ENCODE peak calls at places on chromosomes 4 and X, in seven cellular contexts. One of them, this sample, is unnamed.

GRCh38 chr4:2060578-2061207 is 1.6 kb downstream of the NAT8L start:
- DNase-seq in GM23338: peak; percentile 84
- DNase-seq in OCI-LY7: no peak
- DNase-seq in neural progenitor cell: peak; percentile 65
- DNase-seq in PC-3: no peak
- DNase-seq in hepatocyte: peak; percentile 54
- DNase-seq in GM23248: peak; percentile 20
- DNase-seq in this sample: no peak

GRCh38 chr4:138158746-138159297 is 83.3 kb downstream of the SLC7A11 start:
- DNase-seq in PC-3: peak; percentile 58
- DNase-seq in neural progenitor cell: no peak
- DNase-seq in hepatocyte: no peak
- DNase-seq in OCI-LY7: no peak
- DNase-seq in GM23338: no peak
- DNase-seq in GM23248: peak; percentile 85
- DNase-seq in this sample: no peak

GRCh38 chr4:36173923-36174322 is 70.4 kb downstream of the ARAP2 start:
- DNase-seq in OCI-LY7: no peak
- DNase-seq in GM23248: no peak
- DNase-seq in PC-3: no peak
- DNase-seq in hepatocyte: no peak
- DNase-seq in GM23338: no peak
- DNase-seq in neural progenitor cell: no peak
- DNase-seq in this sample: no peak

GRCh38 chrX:129953334-129953648 is 29.1 kb upstream of the BCORL1 start:
- DNase-seq in neural progenitor cell: no peak
- DNase-seq in PC-3: no peak
- DNase-seq in GM23338: peak; percentile 24
- DNase-seq in GM23248: no peak
- DNase-seq in hepatocyte: no peak
- DNase-seq in OCI-LY7: no peak
- DNase-seq in this sample: no peak

GRCh38 chrX:40950546-40950945 is 134.7 kb upstream of the USP9X start:
- DNase-seq in OCI-LY7: no peak
- DNase-seq in GM23338: peak; percentile 79
- DNase-seq in neural progenitor cell: no peak
- DNase-seq in GM23248: no peak
- DNase-seq in PC-3: no peak
- DNase-seq in hepatocyte: no peak
- DNase-seq in this sample: no peak

GRCh38 chr4:866761-867390 is 40.9 kb upstream of the CPLX1 start:
- DNase-seq in PC-3: peak; percentile 5
- DNase-seq in neural progenitor cell: no peak
- DNase-seq in hepatocyte: no peak
- DNase-seq in OCI-LY7: no peak
- DNase-seq in GM23248: no peak
- DNase-seq in GM23338: no peak
- DNase-seq in this sample: no peak

GRCh38 chr4:61320154-61320553 is 120.0 kb downstream of the ADGRL3 start:
- DNase-seq in PC-3: peak; percentile 29
- DNase-seq in OCI-LY7: no peak
- DNase-seq in GM23338: no peak
- DNase-seq in hepatocyte: no peak
- DNase-seq in GM23248: no peak
- DNase-seq in neural progenitor cell: no peak
- DNase-seq in this sample: no peak

GRCh38 chrX:41922694-41923171 is 621 bp downstream of the CASK start:
- DNase-seq in OCI-LY7: peak; percentile 47
- DNase-seq in neural progenitor cell: peak; percentile 61
- DNase-seq in hepatocyte: peak; percentile 57
- DNase-seq in GM23248: peak; percentile 48
- DNase-seq in PC-3: peak; percentile 3
- DNase-seq in GM23338: peak; percentile 11
- DNase-seq in this sample: peak; percentile 17

GRCh38 chrX:16100673-16101072 is 22.7 kb upstream of the GRPR start:
- DNase-seq in hepatocyte: no peak
- DNase-seq in GM23248: no peak
- DNase-seq in OCI-LY7: no peak
- DNase-seq in PC-3: no peak
- DNase-seq in neural progenitor cell: peak; percentile 35
- DNase-seq in GM23338: no peak
- DNase-seq in this sample: no peak

GRCh38 chr4:164935363-164935762 is 42.1 kb downstream of the TRIM61 start:
- DNase-seq in neural progenitor cell: peak; percentile 44
- DNase-seq in GM23338: peak; percentile 77
- DNase-seq in GM23248: no peak
- DNase-seq in PC-3: peak; percentile 25
- DNase-seq in OCI-LY7: peak; percentile 36
- DNase-seq in hepatocyte: no peak
- DNase-seq in this sample: peak; percentile 26

GRCh38 chrX:26352891-26353430 is 137.0 kb downstream of the MAGEB5 start:
- DNase-seq in GM23338: no peak
- DNase-seq in neural progenitor cell: no peak
- DNase-seq in hepatocyte: no peak
- DNase-seq in PC-3: no peak
- DNase-seq in OCI-LY7: peak; percentile 34
- DNase-seq in GM23248: no peak
- DNase-seq in this sample: peak; percentile 7

GRCh38 chrX:69107231-69107739 is 58.0 kb downstream of the PJA1 start:
- DNase-seq in GM23248: no peak
- DNase-seq in hepatocyte: peak; percentile 86
- DNase-seq in OCI-LY7: no peak
- DNase-seq in GM23338: peak; percentile 70
- DNase-seq in PC-3: peak; percentile 27
- DNase-seq in neural progenitor cell: peak; percentile 56
- DNase-seq in this sample: no peak

GRCh38 chr4:28435346-28435745 is 1574.7 kb downstream of the STIM2 start:
- DNase-seq in neural progenitor cell: no peak
- DNase-seq in GM23248: no peak
- DNase-seq in PC-3: peak; percentile 24
- DNase-seq in hepatocyte: peak; percentile 14
- DNase-seq in OCI-LY7: no peak
- DNase-seq in GM23338: peak; percentile 12
- DNase-seq in this sample: no peak

GRCh38 chrX:47321978-47322377 is 48.4 kb upstream of the ZNF157 start:
- DNase-seq in GM23248: no peak
- DNase-seq in PC-3: no peak
- DNase-seq in hepatocyte: no peak
- DNase-seq in neural progenitor cell: peak; percentile 72
- DNase-seq in OCI-LY7: no peak
- DNase-seq in GM23338: peak; percentile 60
- DNase-seq in this sample: no peak

GRCh38 chr4:154807042-154807630 is 26.1 kb downstream of the RBM46 start:
- DNase-seq in OCI-LY7: peak; percentile 49
- DNase-seq in neural progenitor cell: peak; percentile 4
- DNase-seq in PC-3: peak; percentile 71
- DNase-seq in GM23248: peak; percentile 60
- DNase-seq in GM23338: peak; percentile 24
- DNase-seq in hepatocyte: peak; percentile 56
- DNase-seq in this sample: peak; percentile 65

GRCh38 chr4:77586953-77587383 is 18.7 kb upstream of the CXCL13 start:
- DNase-seq in PC-3: peak; percentile 87
- DNase-seq in hepatocyte: no peak
- DNase-seq in GM23338: no peak
- DNase-seq in neural progenitor cell: no peak
- DNase-seq in OCI-LY7: no peak
- DNase-seq in GM23248: peak; percentile 60
- DNase-seq in this sample: peak; percentile 87

GRCh38 chr4:27360651-27361347 is 500.2 kb downstream of the STIM2 start:
- DNase-seq in hepatocyte: peak; percentile 64
- DNase-seq in GM23338: peak; percentile 29
- DNase-seq in PC-3: peak; percentile 69
- DNase-seq in OCI-LY7: no peak
- DNase-seq in neural progenitor cell: peak; percentile 78
- DNase-seq in GM23248: peak; percentile 81
- DNase-seq in this sample: no peak

GRCh38 chr4:2244947-2245786 is 3.2 kb upstream of the HAUS3 start:
- DNase-seq in OCI-LY7: no peak
- DNase-seq in PC-3: no peak
- DNase-seq in neural progenitor cell: no peak
- DNase-seq in GM23248: no peak
- DNase-seq in GM23338: peak; percentile 45
- DNase-seq in hepatocyte: no peak
- DNase-seq in this sample: no peak

GRCh38 chrX:110050885-110051284 is 48.0 kb downstream of the TMEM164 start:
- DNase-seq in OCI-LY7: no peak
- DNase-seq in hepatocyte: no peak
- DNase-seq in PC-3: no peak
- DNase-seq in neural progenitor cell: no peak
- DNase-seq in GM23248: no peak
- DNase-seq in GM23338: no peak
- DNase-seq in this sample: no peak

GRCh38 chr4:179007758-179008157 is 1565.5 kb upstream of the AGA start:
- DNase-seq in neural progenitor cell: peak; percentile 57
- DNase-seq in OCI-LY7: no peak
- DNase-seq in GM23338: peak; percentile 55
- DNase-seq in hepatocyte: no peak
- DNase-seq in PC-3: no peak
- DNase-seq in GM23248: no peak
- DNase-seq in this sample: peak; percentile 2

GRCh38 chrX:12955882-12956703 is 18.8 kb upstream of the TMSB4X start:
- DNase-seq in hepatocyte: peak; percentile 60
- DNase-seq in GM23338: no peak
- DNase-seq in neural progenitor cell: no peak
- DNase-seq in PC-3: peak; percentile 62
- DNase-seq in GM23248: peak; percentile 72
- DNase-seq in OCI-LY7: peak; percentile 88
- DNase-seq in this sample: peak; percentile 66

GRCh38 chr4:125547842-125548241 is 233.1 kb downstream of the FAT4 start:
- DNase-seq in PC-3: no peak
- DNase-seq in neural progenitor cell: no peak
- DNase-seq in OCI-LY7: no peak
- DNase-seq in GM23338: no peak
- DNase-seq in hepatocyte: peak; percentile 11
- DNase-seq in GM23248: peak; percentile 1
- DNase-seq in this sample: no peak

GRCh38 chr4:138696771-138697170 is 318.8 kb upstream of the NOCT start:
- DNase-seq in OCI-LY7: no peak
- DNase-seq in hepatocyte: no peak
- DNase-seq in GM23248: peak; percentile 19
- DNase-seq in neural progenitor cell: no peak
- DNase-seq in PC-3: no peak
- DNase-seq in GM23338: no peak
- DNase-seq in this sample: no peak

GRCh38 chr4:58602701-58603359 is 1492.6 kb upstream of the IGFBP7 start:
- DNase-seq in PC-3: no peak
- DNase-seq in OCI-LY7: no peak
- DNase-seq in GM23248: no peak
- DNase-seq in GM23338: peak; percentile 32
- DNase-seq in hepatocyte: no peak
- DNase-seq in neural progenitor cell: no peak
- DNase-seq in this sample: no peak

GRCh38 chr4:161714022-161714751 is 449.6 kb downstream of the FSTL5 start:
- DNase-seq in PC-3: peak; percentile 77
- DNase-seq in GM23248: peak; percentile 24
- DNase-seq in GM23338: no peak
- DNase-seq in OCI-LY7: no peak
- DNase-seq in neural progenitor cell: no peak
- DNase-seq in hepatocyte: no peak
- DNase-seq in this sample: no peak

GRCh38 chr4:7029921-7030320 is 13.3 kb upstream of the TADA2B start:
- DNase-seq in PC-3: no peak
- DNase-seq in GM23338: no peak
- DNase-seq in GM23248: no peak
- DNase-seq in neural progenitor cell: no peak
- DNase-seq in hepatocyte: no peak
- DNase-seq in OCI-LY7: no peak
- DNase-seq in this sample: no peak

GRCh38 chr4:7027284-7027683 is 15.9 kb upstream of the TADA2B start:
- DNase-seq in neural progenitor cell: no peak
- DNase-seq in OCI-LY7: no peak
- DNase-seq in GM23338: no peak
- DNase-seq in hepatocyte: no peak
- DNase-seq in PC-3: no peak
- DNase-seq in GM23248: no peak
- DNase-seq in this sample: no peak

GRCh38 chr4:7026107-7026506 is 17.1 kb upstream of the TADA2B start:
- DNase-seq in PC-3: no peak
- DNase-seq in hepatocyte: no peak
- DNase-seq in GM23338: no peak
- DNase-seq in OCI-LY7: no peak
- DNase-seq in GM23248: no peak
- DNase-seq in neural progenitor cell: no peak
- DNase-seq in this sample: no peak

GRCh38 chr4:7029212-7029611 is 14.0 kb upstream of the TADA2B start:
- DNase-seq in neural progenitor cell: no peak
- DNase-seq in GM23338: no peak
- DNase-seq in OCI-LY7: no peak
- DNase-seq in hepatocyte: no peak
- DNase-seq in GM23248: no peak
- DNase-seq in PC-3: no peak
- DNase-seq in this sample: no peak

DNA sequence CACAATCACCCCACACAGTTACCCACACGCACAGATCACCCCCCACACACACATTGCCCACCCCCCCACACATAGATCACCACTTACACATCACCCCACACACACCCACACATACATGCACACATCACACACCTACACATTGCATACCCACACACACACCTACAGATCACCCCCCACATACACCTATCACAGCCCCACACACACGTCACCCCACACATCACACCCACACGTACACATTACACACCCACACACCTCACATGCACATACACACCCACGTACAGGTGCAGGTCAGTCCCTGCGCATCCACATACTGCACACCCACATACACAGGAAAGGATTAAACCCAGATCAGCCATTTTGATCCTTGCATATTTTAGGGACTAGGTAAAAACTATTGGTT is 15.3 kb upstream of the TADA2B start:
- DNase-seq in GM23338: no peak
- DNase-seq in hepatocyte: no peak
- DNase-seq in PC-3: no peak
- DNase-seq in OCI-LY7: no peak
- DNase-seq in neural progenitor cell: no peak
- DNase-seq in GM23248: no peak
- DNase-seq in this sample: no peak
- TF ChIP-seq EZH2phosphoT487 in GM23338: no peak
- TF ChIP-seq EZH2phosphoT487 in hepatocyte: no peak
- TF ChIP-seq EZH2phosphoT487 in PC-3: no peak
- TF ChIP-seq EZH2phosphoT487 in OCI-LY7: no peak
- TF ChIP-seq EZH2phosphoT487 in neural progenitor cell: no peak
- TF ChIP-seq EZH2phosphoT487 in GM23248: no peak
- TF ChIP-seq EZH2phosphoT487 in this sample: no peak

GRCh38 chr4:88333741-88334405 is 44.8 kb upstream of the HERC6 start:
- DNase-seq in GM23248: peak; percentile 71
- DNase-seq in neural progenitor cell: no peak
- DNase-seq in PC-3: no peak
- DNase-seq in hepatocyte: no peak
- DNase-seq in OCI-LY7: no peak
- DNase-seq in GM23338: no peak
- DNase-seq in this sample: no peak
- TF ChIP-seq EZH2phosphoT487 in GM23248: no peak
- TF ChIP-seq EZH2phosphoT487 in neural progenitor cell: no peak
- TF ChIP-seq EZH2phosphoT487 in PC-3: no peak
- TF ChIP-seq EZH2phosphoT487 in hepatocyte: no peak
- TF ChIP-seq EZH2phosphoT487 in OCI-LY7: no peak
- TF ChIP-seq EZH2phosphoT487 in GM23338: no peak
- TF ChIP-seq EZH2phosphoT487 in this sample: no peak

GRCh38 chr4:174154455-174154854 is 129.0 kb downstream of the FBXO8 start:
- DNase-seq in hepatocyte: peak; percentile 42
- DNase-seq in GM23248: peak; percentile 89
- DNase-seq in GM23338: no peak
- DNase-seq in neural progenitor cell: no peak
- DNase-seq in OCI-LY7: no peak
- DNase-seq in PC-3: peak; percentile 49
- DNase-seq in this sample: no peak
- TF ChIP-seq EZH2phosphoT487 in hepatocyte: no peak
- TF ChIP-seq EZH2phosphoT487 in GM23248: no peak
- TF ChIP-seq EZH2phosphoT487 in GM23338: no peak
- TF ChIP-seq EZH2phosphoT487 in neural progenitor cell: no peak
- TF ChIP-seq EZH2phosphoT487 in OCI-LY7: no peak
- TF ChIP-seq EZH2phosphoT487 in PC-3: no peak
- TF ChIP-seq EZH2phosphoT487 in this sample: no peak

GRCh38 chr4:69787879-69788278 is 27.5 kb upstream of the SULT1B1 start:
- DNase-seq in PC-3: peak; percentile 89
- DNase-seq in GM23338: no peak
- DNase-seq in neural progenitor cell: no peak
- DNase-seq in hepatocyte: no peak
- DNase-seq in GM23248: no peak
- DNase-seq in OCI-LY7: no peak
- DNase-seq in this sample: no peak
- TF ChIP-seq EZH2phosphoT487 in PC-3: no peak
- TF ChIP-seq EZH2phosphoT487 in GM23338: no peak
- TF ChIP-seq EZH2phosphoT487 in neural progenitor cell: no peak
- TF ChIP-seq EZH2phosphoT487 in hepatocyte: no peak
- TF ChIP-seq EZH2phosphoT487 in GM23248: no peak
- TF ChIP-seq EZH2phosphoT487 in OCI-LY7: no peak
- TF ChIP-seq EZH2phosphoT487 in this sample: no peak